ENCODE peak calls at places on chromosomes 3 and 15, in four cellular contexts. H is activated CD4-positive, alpha-beta T cell treated with anti-CD3 and anti-CD28 coated beads, Interleukin-2, amount 10 ng/mL, durations not matched to agents 7 days and 5 days; Q is central memory CD4-positive, alpha-beta T cell; T is left ventricle myocardium inferior. A is an unnamed sample.

GRCh38 chr3:14440168-14440518 is 37.7 kb downstream of the SLC6A6 start:
- DNase-seq in T (no peak), H (no peak), Q (no peak), A (no peak)

GRCh38 chr15:90043611-90044010 is 42.5 kb downstream of the ZNF710 start:
- DNase-seq in T (no peak), Q (no peak), H (no peak), A (no peak)

GRCh38 chr3:133412511-133413165 is 12.8 kb downstream of the BFSP2 start:
- DNase-seq in H (no peak), T (no peak), Q (no peak), A (no peak)

GRCh38 chr3:62169871-62170660 is 203.3 kb downstream of the FEZF2 start:
- DNase-seq in Q (no peak), T (no peak), H (no peak), A (no peak)

GRCh38 chr3:127449489-127450212 is 140.9 kb downstream of the TPRA1 start:
- DNase-seq in H (no peak), T (no peak), Q (no peak), A (peak)

GRCh38 chr3:195139876-195140240 is 131.1 kb downstream of the XXYLT1 start:
- DNase-seq in Q (no peak), T (no peak), H (no peak), A (no peak)

GRCh38 chr3:195823286-195823685 is 11.6 kb upstream of the MUC4 start:
- DNase-seq in Q (no peak), H (no peak), T (no peak), A (no peak)

GRCh38 chr15:68210821-68211655 is 5.9 kb upstream of the CALML4 start:
- DNase-seq in H (peak), T (peak), Q (peak), A (peak)

GRCh38 chr3:120425877-120426276 is 24.9 kb downstream of the FSTL1 start:
- DNase-seq in T (no peak), Q (no peak), H (no peak), A (no peak)

GRCh38 chr3:128949158-128949557 is 44.7 kb downstream of the CFAP92 start:
- DNase-seq in T (no peak), H (no peak), Q (no peak), A (no peak)

GRCh38 chr3:52278510-52279069 is at the start of gene WDR82:
- DNase-seq in H (peak), Q (peak), T (peak), A (peak)

GRCh38 chr15:65371976-65372786 is 5.6 kb downstream of the IGDCC3 start:
- DNase-seq in H (no peak), T (no peak), Q (no peak), A (no peak)

GRCh38 chr3:166593776-166594175 is 756.6 kb upstream of the BCHE start:
- DNase-seq in H (no peak), Q (no peak), T (no peak), A (no peak)

GRCh38 chr3:123104550-123104949 is 37.7 kb downstream of the PDIA5 start:
- DNase-seq in T (no peak), H (no peak), Q (no peak), A (no peak)

GRCh38 chr3:34037263-34037662 is 238.8 kb downstream of the PDCD6IP start:
- DNase-seq in Q (no peak), T (no peak), H (no peak), A (no peak)

GRCh38 chr3:52143616-52144015 is 10.6 kb downstream of the POC1A start:
- DNase-seq in H (no peak), Q (no peak), T (no peak), A (no peak)

GRCh38 chr15:97902140-97902780 is 58.2 kb upstream of the ARRDC4 start:
- DNase-seq in H (no peak), T (no peak), Q (no peak), A (no peak)

GRCh38 chr3:78737988-78738387 is 1029.8 kb downstream of the ROBO1 start:
- DNase-seq in H (no peak), T (no peak), Q (no peak), A (no peak)

GRCh38 chr15:39056357-39056756 is 491.7 kb upstream of the RASGRP1 start:
- DNase-seq in T (no peak), Q (no peak), H (no peak), A (no peak)

GRCh38 chr3:11470031-11470853 is 173.5 kb downstream of the VGLL4 start:
- DNase-seq in T (no peak), Q (no peak), H (no peak), A (no peak)

GRCh38 chr15:60212536-60212935 is 185.2 kb downstream of the ANXA2 start:
- DNase-seq in T (no peak), H (no peak), Q (no peak), A (no peak)

GRCh38 chr3:148958681-148959080 is 32.7 kb upstream of the GYG1 start:
- DNase-seq in T (no peak), H (no peak), Q (no peak), A (no peak)

GRCh38 chr15:70555713-70556112 is 207.6 kb downstream of the UACA start:
- DNase-seq in Q (no peak), H (no peak), T (no peak), A (no peak)

GRCh38 chr15:73949496-73949895 is 23.2 kb downstream of the LOXL1 start:
- DNase-seq in H (no peak), T (no peak), Q (no peak), A (no peak)

GRCh38 chr3:22713936-22714335 is 489.2 kb upstream of the UBE2E2 start:
- DNase-seq in H (no peak), Q (no peak), T (no peak), A (no peak)

GRCh38 chr3:112671930-112672715 is 31.2 kb upstream of the CCDC80 start:
- DNase-seq in H (peak), Q (peak), T (no peak), A (no peak)